ENCODE peak calls at places on chromosomes 11 and 22, in seven cellular contexts. P is glomerular endothelial cell; E is Calu3; K is Peyer's patch; H is neuronal stem cell; W is foreskin melanocyte; S is stimulated activated effector memory CD8-positive, alpha-beta T cell treated with anti-CD3 and anti-CD28 coated beads, Interleukin-12 subunit alpha, Interleukin-12 subunit beta, amount 100 ng/mL, for 72 hours. J is an unnamed sample.
A peak's percentile ranks its signal among the peaks of the same experiment; 100 is the strongest.

GRCh38 chr22:50604623-50605348 is 4.2 kb downstream of the MAPK8IP2 start:
- DNase-seq in E (no peak), K (no peak), P (no peak), H (no peak), S (no peak), W (no peak), J (no peak)

GRCh38 chr11:78453140-78453935 is 35.7 kb upstream of the GAB2 start:
- DNase-seq in E (no peak), P (no peak), H (no peak), S (no peak), W (no peak), K (no peak), J (no peak)

GRCh38 chr11:29527391-29527936 is 489.4 kb downstream of the KCNA4 start:
- DNase-seq in P (peak; percentile 92), K (no peak), W (no peak), E (peak; percentile 60), S (no peak), H (no peak), J (no peak)

GRCh38 chr11:2328656-2329354 is 27.0 kb downstream of the TSPAN32 start:
- DNase-seq in H (peak; percentile 83), S (no peak), W (no peak), E (no peak), K (no peak), P (no peak), J (no peak)

GRCh38 chr11:79209540-79210266 is 231.1 kb downstream of the TENM4 start:
- DNase-seq in P (no peak), W (no peak), E (no peak), K (no peak), S (no peak), H (no peak), J (no peak)

GRCh38 chr11:84390441-84391078 is 1104.4 kb upstream of the CCDC90B start:
- DNase-seq in S (no peak), H (peak; percentile 39), K (no peak), E (peak; percentile 23), P (no peak), W (no peak), J (no peak)

GRCh38 chr11:127193916-127194315 is 193.3 kb upstream of the KIRREL3 start:
- DNase-seq in K (no peak), P (no peak), S (no peak), H (no peak), W (no peak), E (no peak), J (no peak)

GRCh38 chr11:46663277-46663940 is 37.0 kb downstream of the ARHGAP1 start:
- DNase-seq in W (no peak), P (no peak), S (no peak), K (no peak), H (no peak), E (no peak), J (no peak)

GRCh38 chr11:115911656-115912055 is 407.4 kb upstream of the CADM1 start:
- DNase-seq in K (no peak), W (no peak), P (no peak), H (peak; percentile 45), E (no peak), S (no peak), J (no peak)

GRCh38 chr22:19661156-19661555 is 53.1 kb upstream of the SEPTIN5 start:
- DNase-seq in K (no peak), E (no peak), P (no peak), W (no peak), S (no peak), H (no peak), J (no peak)

GRCh38 chr11:33500865-33501479 is 199.7 kb downstream of the C11orf91 start:
- DNase-seq in W (peak; percentile 38), K (no peak), S (no peak), E (peak; percentile 14), H (peak; percentile 62), P (no peak), J (no peak)

GRCh38 chr11:77473801-77474508 is at the start of gene PAK1:
- DNase-seq in P (peak; percentile 20), H (peak; percentile 90), K (peak; percentile 93), E (peak; percentile 92), S (peak; percentile 89), W (peak; percentile 64), J (peak; percentile 80)

GRCh38 chr11:117096973-117097566 is 1.2 kb downstream of the SIK3 start:
- DNase-seq in E (no peak), W (no peak), S (no peak), K (no peak), H (no peak), P (no peak), J (no peak)

GRCh38 chr22:43446037-43446803 is 34.4 kb downstream of the MPPED1 start:
- DNase-seq in E (no peak), S (no peak), P (peak; percentile 7), K (no peak), H (no peak), W (no peak), J (no peak)

GRCh38 chr11:104609297-104609696 is 289.0 kb downstream of the CASP12 start:
- DNase-seq in H (peak; percentile 15), W (peak; percentile 74), P (peak; percentile 48), S (peak; percentile 55), E (peak; percentile 25), K (no peak), J (no peak)

J was measured in GM18507.